ENCODE peak calls at places on chromosomes 6 and 20, in nine cellular contexts. U is tibial artery, R is IMR-90, N is fibroblast of lung, M is hepatocyte, Z is mesenchymal stem cell, K is mammary epithelial cell, Q is thoracic aorta, F is left lung. E is an unnamed sample.

GRCh38 chr6:18491303-18492090 is 104.3 kb downstream of the RNF144B start:
- DNase-seq in U (no peak), R (no peak), N (no peak), M (no peak), Z (no peak), K (peak; percentile 55), Q (no peak), F (no peak), E (no peak)

GRCh38 chr6:62285612-62286469 is at the start of gene KHDRBS2:
- DNase-seq in U (peak; percentile 70), R (no peak), N (no peak), M (peak; percentile 95), Z (peak; percentile 61), K (peak; percentile 2), Q (peak; percentile 7), F (peak; percentile 93), E (peak; percentile 94)

GRCh38 chr20:34022843-34023234 is 29.1 kb downstream of the RALY start:
- DNase-seq in U (no peak), R (no peak), N (no peak), M (no peak), Z (no peak), K (no peak), Q (no peak), F (no peak), E (no peak)

GRCh38 chr20:38043512-38044300 is 10.2 kb downstream of the RPRD1B start:
- DNase-seq in U (no peak), R (peak; percentile 85), N (peak; percentile 85), M (peak; percentile 32), Z (peak; percentile 86), K (peak; percentile 87), Q (no peak), F (no peak), E (no peak)

GRCh38 chr20:1894951-1895673 is at the start of gene SIRPA:
- DNase-seq in U (peak; percentile 64), R (peak; percentile 64), N (peak; percentile 73), M (peak; percentile 82), Z (peak; percentile 80), K (peak; percentile 67), Q (peak; percentile 42), F (peak; percentile 91), E (peak; percentile 58)

GRCh38 chr6:24016857-24017256 is 109.2 kb upstream of the NRSN1 start:
- DNase-seq in U (no peak), R (no peak), N (no peak), M (no peak), Z (no peak), K (no peak), Q (no peak), F (no peak), E (no peak)

GRCh38 chr20:325889-326644 is 715 bp downstream of the SOX12 start:
- DNase-seq in U (peak; percentile 64), R (peak; percentile 67), N (peak; percentile 66), M (peak; percentile 85), Z (peak; percentile 79), K (peak; percentile 30), Q (peak; percentile 24), F (peak; percentile 91), E (peak; percentile 64)

GRCh38 chr6:2414885-2415523 is 169.6 kb upstream of the GMDS start:
- DNase-seq in U (no peak), R (no peak), N (no peak), M (no peak), Z (no peak), K (no peak), Q (no peak), F (no peak), E (no peak)

GRCh38 chr6:139338845-139339244 is 35.6 kb downstream of the CITED2 start:
- DNase-seq in U (no peak), R (peak; percentile 58), N (peak; percentile 87), M (no peak), Z (peak; percentile 40), K (no peak), Q (no peak), F (no peak), E (no peak)

GRCh38 chr6:133590814-133591213 is 298.1 kb upstream of the TCF21 start:
- DNase-seq in U (no peak), R (peak; percentile 41), N (peak; percentile 63), M (no peak), Z (no peak), K (peak; percentile 96), Q (no peak), F (no peak), E (no peak)

GRCh38 chr6:127737768-127738167 is 160.8 kb downstream of the C6orf58 start:
- DNase-seq in U (no peak), R (peak; percentile 8), N (peak; percentile 4), M (peak; percentile 13), Z (no peak), K (peak; percentile 6), Q (no peak), F (no peak), E (no peak)

GRCh38 chr6:117992856-117993255 is 85.8 kb downstream of the SLC35F1 start:
- DNase-seq in U (no peak), R (no peak), N (no peak), M (no peak), Z (no peak), K (no peak), Q (no peak), F (no peak), E (no peak)

GRCh38 chr6:21800948-21801438 is 207.4 kb downstream of the SOX4 start:
- DNase-seq in U (no peak), R (peak; percentile 67), N (peak; percentile 58), M (peak; percentile 48), Z (peak; percentile 74), K (no peak), Q (no peak), F (no peak), E (no peak)

GRCh38 chr20:57716202-57716601 is 6.4 kb upstream of the PMEPA1 start:
- DNase-seq in U (no peak), R (peak; percentile 81), N (peak; percentile 54), M (no peak), Z (peak; percentile 50), K (peak; percentile 83), Q (no peak), F (no peak), E (no peak)

GRCh38 chr6:147633191-147633590 is 124.7 kb downstream of the SAMD5 start:
- DNase-seq in U (no peak), R (no peak), N (no peak), M (no peak), Z (no peak), K (no peak), Q (no peak), F (no peak), E (no peak)

GRCh38 chr6:53651149-53651763 is 14.3 kb downstream of the KLHL31 start:
- DNase-seq in U (peak; percentile 47), R (peak; percentile 78), N (peak; percentile 88), M (peak; percentile 89), Z (peak; percentile 76), K (peak; percentile 79), Q (no peak), F (no peak), E (peak; percentile 73)

GRCh38 chr6:53651764-53652401 is 13.7 kb downstream of the KLHL31 start:
- DNase-seq in U (peak; percentile 55), R (peak; percentile 44), N (peak; percentile 55), M (peak; percentile 92), Z (peak; percentile 66), K (peak; percentile 85), Q (peak; percentile 13), F (peak; percentile 94), E (peak; percentile 85)

GRCh38 chr6:53659458-53659857 is 6.1 kb downstream of the KLHL31 start:
- DNase-seq in U (no peak), R (no peak), N (no peak), M (no peak), Z (no peak), K (peak; percentile 38), Q (no peak), F (no peak), E (no peak)

GRCh38 chr6:53658992-53659391 is 6.6 kb downstream of the KLHL31 start:
- DNase-seq in U (no peak), R (no peak), N (no peak), M (no peak), Z (no peak), K (no peak), Q (no peak), F (no peak), E (no peak)

GRCh38 chr6:53654745-53655240 is 10.8 kb downstream of the KLHL31 start:
- DNase-seq in U (no peak), R (no peak), N (no peak), M (no peak), Z (no peak), K (no peak), Q (no peak), F (no peak), E (no peak)
- H3K4me1 ChIP-seq in U (no peaks in the 10 kb centered on the region), R (peaks cover 1% of the 10 kb centered on the region), N (no peaks in the 10 kb centered on the region), M (peaks cover 5% of the 10 kb centered on the region), Z (peaks cover 10% of the 10 kb centered on the region), K (peaks cover 24% of the 10 kb centered on the region), Q (no peaks in the 10 kb centered on the region), F (peaks cover 6% of the 10 kb centered on the region), E (peaks cover 7% of the 10 kb centered on the region)

DNA sequence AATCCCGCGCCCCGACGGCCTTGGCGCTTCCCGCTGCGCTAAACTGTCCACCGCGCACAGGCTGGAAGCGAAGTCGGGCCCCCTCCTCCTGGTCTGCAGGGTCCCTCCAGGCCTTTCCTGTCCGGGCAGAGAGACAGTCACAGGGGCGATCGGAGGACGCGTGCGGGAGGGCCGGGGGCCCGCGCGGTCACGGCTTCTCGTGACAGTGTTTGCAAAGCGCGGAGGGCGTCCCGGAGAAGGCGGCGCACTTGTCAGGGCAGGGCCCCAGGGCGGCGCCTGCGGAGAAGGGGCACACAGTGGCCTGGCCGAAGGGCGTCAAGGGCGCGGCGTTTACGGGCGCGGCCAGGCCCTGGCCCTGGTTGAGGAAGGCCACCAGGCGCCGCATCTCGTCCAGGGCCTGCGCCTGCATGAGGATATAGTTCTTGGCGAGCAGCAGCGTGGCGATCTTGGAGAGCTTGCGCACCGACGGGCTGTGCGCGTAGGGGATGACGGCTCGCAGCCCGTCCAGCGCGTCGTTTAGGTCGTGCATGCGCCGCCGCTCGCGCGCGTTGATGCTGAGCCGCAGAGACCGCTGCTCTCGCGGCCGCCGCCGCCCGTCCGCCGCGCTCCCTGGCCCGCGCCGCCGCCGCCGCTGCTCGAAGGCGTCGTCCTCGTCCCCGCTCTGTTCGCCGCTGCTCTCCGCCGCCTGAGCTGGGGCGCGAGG is 751 bp downstream of the BHLHE23 start:
- DNase-seq in U (no peak), R (peak; percentile 10), N (peak; percentile 11), M (no peak), Z (peak; percentile 22), K (peak; percentile 34), Q (no peak), F (peak; percentile 68), E (no peak)
- H3K4me3 ChIP-seq in U (no peak overlapping the region), R (no peak overlapping the region), N (no peak overlapping the region), M (no peak overlapping the region), Z (peak overlapping the region; percentile 22), K (no peak overlapping the region), Q (no peak overlapping the region), F (no peak overlapping the region), E (no peak overlapping the region)

DNA sequence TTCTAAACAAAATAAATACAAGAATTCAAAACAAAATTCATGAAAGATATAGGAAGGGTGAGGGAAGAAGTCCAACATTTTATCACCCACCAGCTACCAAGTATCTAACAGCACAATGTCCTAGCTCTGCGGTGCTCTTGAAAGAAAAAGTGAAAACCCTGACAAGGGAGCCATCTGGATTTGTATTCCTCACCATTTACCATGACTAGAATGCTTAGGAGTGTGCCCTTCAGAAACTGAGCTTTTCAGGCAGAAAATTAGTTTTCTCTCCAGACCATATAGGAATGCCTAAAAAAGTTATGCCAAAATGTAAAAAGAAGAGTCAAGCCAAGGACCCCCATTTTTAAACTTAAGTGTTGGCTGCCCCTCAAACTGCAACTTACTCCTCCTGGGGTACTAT is 4.5 kb downstream of the SNX5 start:
- DNase-seq in U (no peak), R (no peak), N (no peak), M (no peak), Z (no peak), K (no peak), Q (no peak), F (no peak), E (no peak)
- H3K4me1 ChIP-seq in U (no peaks in the 10 kb centered on the region), R (peaks cover 18% of the 10 kb centered on the region), N (peaks cover 19% of the 10 kb centered on the region), M (peaks cover 59% of the 10 kb centered on the region), Z (peaks cover 16% of the 10 kb centered on the region), K (peaks cover 56% of the 10 kb centered on the region), Q (peaks cover 21% of the 10 kb centered on the region), F (peaks cover 56% of the 10 kb centered on the region), E (peaks cover 55% of the 10 kb centered on the region)

GRCh38 chr6:170292111-170292777 is 1.4 kb upstream of the DLL1 start:
- DNase-seq in U (no peak), R (no peak), N (no peak), M (no peak), Z (no peak), K (no peak), Q (no peak), F (no peak), E (no peak)
- H3K4me3 ChIP-seq in U (peak overlapping the region; percentile 63), R (no peak overlapping the region), N (no peak overlapping the region), M (peak overlapping the region; percentile 33), Z (no peak overlapping the region), K (peak overlapping the region; percentile 61), Q (peak overlapping the region; percentile 88), F (peak overlapping the region; percentile 73), E (no peak overlapping the region)

E was measured in mucosa of descending colon.